ENCODE peak calls at places on chromosomes 7 and 10, in eight cellular contexts. S, G, I, Y, A, B, P and W are unnamed samples.

GRCh38 chr7:107232568-107233090 is 63.8 kb downstream of the HBP1 start:
- DNase-seq in Y (peak; percentile 67), I (no peak), A (peak; percentile 56), B (no peak), G (no peak), S (peak; percentile 58), P (peak; percentile 23), W (no peak)

GRCh38 chr10:24674892-24675632 is 48.6 kb downstream of the ARHGAP21 start:
- DNase-seq in S (no peak), G (no peak), Y (no peak), I (no peak), A (no peak), B (no peak), P (no peak), W (no peak)

GRCh38 chr7:138727336-138728099 is 26.4 kb upstream of the SVOPL start:
- DNase-seq in S (no peak), Y (no peak), P (no peak), A (no peak), B (no peak), I (no peak), G (no peak), W (no peak)

GRCh38 chr7:2691223-2691818 is 3.3 kb downstream of the AMZ1 start:
- DNase-seq in S (no peak), B (no peak), I (no peak), G (no peak), Y (no peak), P (no peak), A (no peak), W (no peak)

GRCh38 chr10:132383751-132384181 is 13.2 kb upstream of the PWWP2B start:
- DNase-seq in G (no peak), S (no peak), I (no peak), Y (no peak), B (peak; percentile 83), P (no peak), A (no peak), W (no peak)

GRCh38 chr10:71975891-71976725 is 11.9 kb downstream of the CHST3 start:
- DNase-seq in A (peak; percentile 57), I (no peak), S (peak; percentile 80), P (peak; percentile 67), G (peak; percentile 73), Y (peak; percentile 49), B (no peak), W (no peak)

GRCh38 chr10:125694874-125695273 is 11.9 kb upstream of the TEX36 start:
- DNase-seq in G (peak; percentile 94), A (peak; percentile 89), P (peak; percentile 79), B (no peak), Y (peak; percentile 51), S (peak; percentile 67), I (no peak), W (peak; percentile 91)

GRCh38 chr10:63466168-63466935 is 575 bp upstream of the JMJD1C start:
- DNase-seq in I (no peak), P (peak; percentile 71), S (peak; percentile 70), B (no peak), A (peak; percentile 60), G (peak; percentile 65), Y (peak; percentile 53), W (no peak)

GRCh38 chr10:32271617-32272016 is 75.3 kb downstream of the EPC1 start:
- DNase-seq in Y (peak; percentile 46), S (peak; percentile 67), G (peak; percentile 35), I (no peak), B (no peak), A (peak; percentile 27), P (peak; percentile 23), W (peak; percentile 8)

GRCh38 chr7:38541440-38541839 is 89.7 kb downstream of the AMPH start:
- DNase-seq in P (no peak), S (no peak), I (no peak), A (no peak), G (no peak), Y (no peak), B (no peak), W (no peak)

GRCh38 chr10:14068851-14069250 is 261.9 kb downstream of the FRMD4A start:
- DNase-seq in G (no peak), A (no peak), Y (no peak), B (no peak), I (no peak), S (no peak), P (no peak), W (no peak)

GRCh38 chr10:14071956-14072355 is 258.8 kb downstream of the FRMD4A start:
- DNase-seq in B (no peak), P (no peak), G (no peak), I (no peak), S (no peak), Y (no peak), A (no peak), W (no peak)

GRCh38 chr10:14072541-14072940 is 258.2 kb downstream of the FRMD4A start:
- DNase-seq in A (no peak), I (no peak), Y (no peak), P (no peak), S (no peak), B (no peak), G (no peak), W (no peak)

DNA sequence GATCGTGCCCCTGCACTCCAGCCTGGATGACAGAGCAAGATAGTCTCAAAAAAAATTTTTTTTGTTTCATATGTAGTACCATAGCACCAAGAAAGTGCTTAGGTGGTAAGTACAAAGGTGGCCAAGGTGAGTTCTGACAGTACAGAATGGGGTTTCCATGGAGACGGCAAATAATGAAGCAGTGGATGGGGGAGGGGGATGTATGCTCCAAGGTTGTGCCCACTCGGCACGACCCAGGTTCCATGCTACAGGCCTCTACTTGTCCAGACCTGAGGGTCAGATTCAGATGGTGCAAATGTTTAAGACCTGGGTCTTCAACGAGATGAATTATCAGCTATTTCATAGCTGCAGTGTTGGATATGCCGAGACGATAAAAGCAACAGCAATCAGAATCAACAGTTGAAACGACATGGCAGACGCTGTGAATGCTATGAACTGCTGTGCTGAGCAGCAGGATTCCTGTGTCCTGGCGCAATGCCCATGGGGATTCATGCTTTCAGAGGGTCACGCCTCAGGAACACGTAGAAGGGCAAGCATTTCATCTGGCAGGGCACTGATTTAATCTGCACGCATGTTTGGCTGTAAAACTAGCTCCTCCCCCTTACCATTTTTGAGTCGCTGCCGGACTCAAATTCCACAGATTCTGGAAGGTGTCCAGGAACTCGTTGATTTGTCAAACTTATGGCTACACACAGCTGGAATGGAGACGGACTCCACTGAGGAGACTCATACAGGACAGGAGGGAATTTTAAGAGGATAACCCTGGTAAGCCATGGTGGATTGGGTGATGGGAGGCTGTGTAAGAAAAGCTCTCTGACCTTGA is 256.5 kb downstream of the FRMD4A start:
- DNase-seq in G (peak; percentile 100), S (peak; percentile 100), P (peak; percentile 99), Y (peak; percentile 100), I (no peak), B (peak; percentile 97), A (peak; percentile 100), W (peak; percentile 100)
- H3K4me3 ChIP-seq in G (no peak overlapping the region), S (peak overlapping the region; percentile 33), P (no peak overlapping the region), Y (peak overlapping the region; percentile 7), I (no peak overlapping the region), B (no peak overlapping the region), A (no peak overlapping the region), W (no peak overlapping the region)

DNA sequence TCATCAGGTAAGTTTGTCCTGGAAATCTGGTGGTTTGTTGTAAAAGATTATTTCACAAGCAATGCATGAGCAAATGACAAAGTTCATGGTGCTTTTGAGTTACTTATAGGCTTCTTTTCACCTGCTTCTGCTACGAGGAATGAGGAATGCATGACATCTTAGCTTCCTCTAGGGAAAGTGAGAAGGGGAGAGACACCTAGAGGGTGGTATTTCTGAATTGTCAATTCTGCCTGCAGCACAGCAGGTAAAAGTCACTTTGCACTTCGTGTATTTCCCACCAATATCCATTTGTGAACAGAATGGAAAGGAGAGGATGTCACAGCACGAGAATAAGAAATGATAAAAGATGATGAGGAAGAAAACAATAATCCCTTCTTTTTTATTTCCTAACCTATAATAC is 153.4 kb upstream of the FEZF1 start:
- DNase-seq in P (no peak), S (no peak), G (no peak), A (no peak), B (no peak), Y (no peak), I (no peak), W (no peak)
- TF ChIP-seq CTCF in P (no peak), S (no peak), G (no peak), A (no peak), B (no peak), Y (no peak), I (no peak), W (no peak)

DNA sequence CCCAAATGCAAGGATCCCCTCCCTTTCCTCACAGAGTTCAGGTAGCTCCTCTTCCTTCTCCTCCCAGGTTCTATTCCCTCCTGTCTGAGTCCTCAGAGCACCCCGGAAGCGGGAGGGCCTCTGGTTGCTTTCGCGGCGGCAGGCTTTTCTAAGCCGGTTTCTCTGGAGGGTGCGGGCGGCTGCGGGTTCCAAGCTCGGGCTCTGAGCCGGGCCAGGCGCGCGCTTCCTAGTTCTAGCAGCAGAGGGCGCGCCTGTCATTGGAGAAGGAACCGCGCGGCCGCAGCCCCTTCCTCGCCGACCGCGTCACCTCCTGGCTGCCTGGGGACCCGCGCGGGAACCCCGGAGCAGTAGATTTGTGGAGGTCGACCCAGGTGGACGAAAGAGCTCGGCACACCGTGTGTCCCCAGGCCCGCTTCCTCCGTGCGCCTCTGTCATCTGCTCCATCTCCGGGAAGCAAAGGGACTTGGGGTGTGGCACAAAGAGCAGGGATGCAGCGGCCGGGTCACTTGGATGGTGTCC is 388.9 kb upstream of the PODXL start:
- DNase-seq in Y (peak; percentile 12), A (peak; percentile 19), I (peak; percentile 43), S (peak; percentile 44), B (peak; percentile 88), G (peak; percentile 34), P (peak; percentile 50), W (no peak)
- H3K4me3 ChIP-seq in Y (peak overlapping the region; percentile 24), A (peak overlapping the region; percentile 52), I (no peak overlapping the region), S (no peak overlapping the region), B (no peak overlapping the region), G (peak overlapping the region; percentile 53), P (no peak overlapping the region), W (no peak overlapping the region)

GRCh38 chr7:66202380-66202779 is 2.8 kb upstream of the TPST1 start:
- DNase-seq in B (peak; percentile 56), I (no peak), G (no peak), P (no peak), S (no peak), Y (no peak), A (no peak), W (no peak)

GRCh38 chr7:66205736-66206080 is 574 bp downstream of the TPST1 start:
- DNase-seq in P (no peak), I (no peak), A (no peak), S (no peak), G (no peak), Y (no peak), B (peak; percentile 86), W (no peak)

GRCh38 chr7:66206909-66207240 is 1.7 kb downstream of the TPST1 start:
- DNase-seq in A (no peak), B (peak; percentile 53), I (no peak), P (no peak), Y (no peak), G (no peak), S (no peak), W (no peak)

GRCh38 chr7:66206116-66206908 is 1.2 kb downstream of the TPST1 start:
- DNase-seq in I (no peak), P (peak; percentile 15), G (peak; percentile 52), Y (no peak), B (peak; percentile 68), A (peak; percentile 39), S (no peak), W (no peak)

GRCh38 chr7:66204822-66205735 is at the start of gene TPST1:
- DNase-seq in Y (peak; percentile 83), S (peak; percentile 84), B (peak; percentile 97), I (peak; percentile 92), G (peak; percentile 82), P (peak; percentile 90), A (peak; percentile 72), W (peak; percentile 34)
- TF ChIP-seq CTCF in Y (peak; percentile 63), S (peak; percentile 50), B (no peak), I (peak; percentile 62), G (peak; percentile 57), P (peak; percentile 44), A (peak; percentile 48), W (peak; percentile 56)